ENCODE peak calls at places on chromosomes 11 and 22, in nine cellular contexts. One of them, this sample, is unnamed.

GRCh38 chr22:22403771-22404170 is 104.8 kb downstream of the ZNF280B start:
- DNase-seq in PC-9: no peak
- DNase-seq in cardiac muscle cell: no peak
- DNase-seq in AG10803: no peak
- DNase-seq in heart left ventricle: no peak
- DNase-seq in CD8-positive, alpha-beta T cell: no peak
- DNase-seq in cardiac fibroblast: no peak
- DNase-seq in brain microvascular endothelial cell: no peak
- DNase-seq in BJ: no peak
- DNase-seq in this sample: no peak

GRCh38 chr22:17974703-17975372 is 49.5 kb downstream of the MICAL3 start:
- DNase-seq in CD8-positive, alpha-beta T cell: no peak
- DNase-seq in brain microvascular endothelial cell: no peak
- DNase-seq in BJ: no peak
- DNase-seq in cardiac fibroblast: no peak
- DNase-seq in PC-9: no peak
- DNase-seq in heart left ventricle: no peak
- DNase-seq in cardiac muscle cell: no peak
- DNase-seq in AG10803: no peak
- DNase-seq in this sample: no peak

GRCh38 chr11:132186193-132186592 is 815.8 kb downstream of the NTM start:
- DNase-seq in CD8-positive, alpha-beta T cell: no peak
- DNase-seq in cardiac muscle cell: no peak
- DNase-seq in heart left ventricle: no peak
- DNase-seq in PC-9: no peak
- DNase-seq in cardiac fibroblast: no peak
- DNase-seq in brain microvascular endothelial cell: no peak
- DNase-seq in BJ: no peak
- DNase-seq in AG10803: no peak
- DNase-seq in this sample: no peak

GRCh38 chr11:10628506-10629236 is 60.2 kb upstream of the LYVE1 start:
- DNase-seq in AG10803: no peak
- DNase-seq in heart left ventricle: no peak
- DNase-seq in cardiac fibroblast: no peak
- DNase-seq in CD8-positive, alpha-beta T cell: no peak
- DNase-seq in brain microvascular endothelial cell: no peak
- DNase-seq in PC-9: no peak
- DNase-seq in BJ: no peak
- DNase-seq in cardiac muscle cell: no peak
- DNase-seq in this sample: no peak

GRCh38 chr11:62678770-62679696 is at the start of gene UBXN1:
- DNase-seq in cardiac fibroblast: peak; percentile 95
- DNase-seq in cardiac muscle cell: peak; percentile 89
- DNase-seq in PC-9: peak; percentile 80
- DNase-seq in brain microvascular endothelial cell: peak; percentile 87
- DNase-seq in BJ: no peak
- DNase-seq in heart left ventricle: peak; percentile 94
- DNase-seq in AG10803: peak; percentile 97
- DNase-seq in CD8-positive, alpha-beta T cell: peak; percentile 86
- DNase-seq in this sample: no peak

GRCh38 chr11:1054143-1055108 is 17.9 kb upstream of the MUC6 start:
- DNase-seq in AG10803: peak; percentile 66
- DNase-seq in cardiac muscle cell: no peak
- DNase-seq in CD8-positive, alpha-beta T cell: no peak
- DNase-seq in heart left ventricle: no peak
- DNase-seq in PC-9: peak; percentile 30
- DNase-seq in brain microvascular endothelial cell: no peak
- DNase-seq in cardiac fibroblast: no peak
- DNase-seq in BJ: no peak
- DNase-seq in this sample: no peak

GRCh38 chr22:40323681-40324083 is 22.6 kb upstream of the ADSL start:
- DNase-seq in brain microvascular endothelial cell: no peak
- DNase-seq in PC-9: no peak
- DNase-seq in AG10803: peak; percentile 19
- DNase-seq in BJ: no peak
- DNase-seq in cardiac muscle cell: no peak
- DNase-seq in CD8-positive, alpha-beta T cell: peak; percentile 62
- DNase-seq in cardiac fibroblast: no peak
- DNase-seq in heart left ventricle: no peak
- DNase-seq in this sample: no peak

GRCh38 chr11:62399172-62399867 is 19.5 kb upstream of the SCGB1A1 start:
- DNase-seq in brain microvascular endothelial cell: no peak
- DNase-seq in PC-9: no peak
- DNase-seq in heart left ventricle: no peak
- DNase-seq in cardiac fibroblast: no peak
- DNase-seq in AG10803: no peak
- DNase-seq in BJ: no peak
- DNase-seq in CD8-positive, alpha-beta T cell: peak; percentile 53
- DNase-seq in cardiac muscle cell: no peak
- DNase-seq in this sample: no peak

GRCh38 chr11:92670293-92670890 is 299.1 kb upstream of the MTNR1B start:
- DNase-seq in brain microvascular endothelial cell: no peak
- DNase-seq in BJ: no peak
- DNase-seq in PC-9: peak; percentile 42
- DNase-seq in cardiac fibroblast: no peak
- DNase-seq in cardiac muscle cell: no peak
- DNase-seq in AG10803: no peak
- DNase-seq in CD8-positive, alpha-beta T cell: no peak
- DNase-seq in heart left ventricle: no peak
- DNase-seq in this sample: no peak

GRCh38 chr11:95698939-95699562 is 90.5 kb downstream of the FAM76B start:
- DNase-seq in cardiac muscle cell: no peak
- DNase-seq in CD8-positive, alpha-beta T cell: no peak
- DNase-seq in heart left ventricle: no peak
- DNase-seq in BJ: no peak
- DNase-seq in PC-9: no peak
- DNase-seq in cardiac fibroblast: peak; percentile 22
- DNase-seq in brain microvascular endothelial cell: no peak
- DNase-seq in AG10803: peak; percentile 56
- DNase-seq in this sample: no peak

GRCh38 chr11:118152552-118153471 is at the start of gene SCN4B:
- DNase-seq in heart left ventricle: peak; percentile 81
- DNase-seq in cardiac fibroblast: peak; percentile 36
- DNase-seq in CD8-positive, alpha-beta T cell: no peak
- DNase-seq in cardiac muscle cell: peak; percentile 87
- DNase-seq in AG10803: peak; percentile 22
- DNase-seq in brain microvascular endothelial cell: peak; percentile 5
- DNase-seq in BJ: no peak
- DNase-seq in PC-9: peak; percentile 41
- DNase-seq in this sample: no peak

GRCh38 chr22:44582016-44582415 is 84.0 kb upstream of the RTL6 start:
- DNase-seq in cardiac muscle cell: no peak
- DNase-seq in PC-9: no peak
- DNase-seq in AG10803: no peak
- DNase-seq in BJ: no peak
- DNase-seq in brain microvascular endothelial cell: no peak
- DNase-seq in CD8-positive, alpha-beta T cell: no peak
- DNase-seq in heart left ventricle: peak; percentile 10
- DNase-seq in cardiac fibroblast: no peak
- DNase-seq in this sample: no peak

GRCh38 chr11:1005913-1006312 is 30.6 kb downstream of the MUC6 start:
- DNase-seq in brain microvascular endothelial cell: no peak
- DNase-seq in PC-9: no peak
- DNase-seq in cardiac fibroblast: no peak
- DNase-seq in BJ: no peak
- DNase-seq in heart left ventricle: no peak
- DNase-seq in AG10803: no peak
- DNase-seq in CD8-positive, alpha-beta T cell: no peak
- DNase-seq in cardiac muscle cell: no peak
- DNase-seq in this sample: no peak

GRCh38 chr22:32327596-32328171 is 30.0 kb upstream of the RFPL3 start:
- DNase-seq in BJ: no peak
- DNase-seq in CD8-positive, alpha-beta T cell: no peak
- DNase-seq in AG10803: no peak
- DNase-seq in PC-9: no peak
- DNase-seq in cardiac fibroblast: no peak
- DNase-seq in cardiac muscle cell: no peak
- DNase-seq in brain microvascular endothelial cell: no peak
- DNase-seq in heart left ventricle: no peak
- DNase-seq in this sample: no peak

GRCh38 chr11:56521955-56522354 is 21.1 kb downstream of the OR5M11 start:
- DNase-seq in BJ: no peak
- DNase-seq in PC-9: no peak
- DNase-seq in CD8-positive, alpha-beta T cell: no peak
- DNase-seq in brain microvascular endothelial cell: no peak
- DNase-seq in heart left ventricle: no peak
- DNase-seq in AG10803: no peak
- DNase-seq in cardiac fibroblast: peak; percentile 1
- DNase-seq in cardiac muscle cell: no peak
- DNase-seq in this sample: no peak
- TF ChIP-seq CTCF in BJ: no peak
- TF ChIP-seq CTCF in PC-9: no peak
- TF ChIP-seq CTCF in CD8-positive, alpha-beta T cell: no peak
- TF ChIP-seq CTCF in brain microvascular endothelial cell: no peak
- TF ChIP-seq CTCF in heart left ventricle: no peak
- TF ChIP-seq CTCF in AG10803: no peak
- TF ChIP-seq CTCF in cardiac fibroblast: no peak
- TF ChIP-seq CTCF in cardiac muscle cell: no peak
- TF ChIP-seq CTCF in this sample: no peak

GRCh38 chr11:69939551-69940245 is 120.5 kb upstream of the FGF3 start:
- DNase-seq in PC-9: no peak
- DNase-seq in AG10803: no peak
- DNase-seq in cardiac muscle cell: peak; percentile 82
- DNase-seq in cardiac fibroblast: peak; percentile 33
- DNase-seq in BJ: no peak
- DNase-seq in brain microvascular endothelial cell: peak; percentile 80
- DNase-seq in heart left ventricle: peak; percentile 83
- DNase-seq in CD8-positive, alpha-beta T cell: no peak
- DNase-seq in this sample: no peak
- H3K4me3 ChIP-seq in PC-9: no peak overlapping the region
- H3K4me3 ChIP-seq in AG10803: no peak overlapping the region
- H3K4me3 ChIP-seq in cardiac muscle cell: no peak overlapping the region
- H3K4me3 ChIP-seq in cardiac fibroblast: no peak overlapping the region
- H3K4me3 ChIP-seq in BJ: no peak overlapping the region
- H3K4me3 ChIP-seq in brain microvascular endothelial cell: no peak overlapping the region
- H3K4me3 ChIP-seq in heart left ventricle: peak overlapping the region; percentile 29
- H3K4me3 ChIP-seq in CD8-positive, alpha-beta T cell: no peak overlapping the region
- H3K4me3 ChIP-seq in this sample: no peak overlapping the region

GRCh38 chr22:50695421-50696250 is 23.0 kb downstream of the SHANK3 start:
- DNase-seq in cardiac muscle cell: no peak
- DNase-seq in BJ: no peak
- DNase-seq in CD8-positive, alpha-beta T cell: no peak
- DNase-seq in AG10803: no peak
- DNase-seq in heart left ventricle: no peak
- DNase-seq in brain microvascular endothelial cell: no peak
- DNase-seq in PC-9: no peak
- DNase-seq in cardiac fibroblast: no peak
- DNase-seq in this sample: no peak

GRCh38 chr22:50697667-50698506 is 25.3 kb downstream of the SHANK3 start:
- DNase-seq in cardiac muscle cell: peak; percentile 24
- DNase-seq in PC-9: no peak
- DNase-seq in cardiac fibroblast: no peak
- DNase-seq in heart left ventricle: no peak
- DNase-seq in CD8-positive, alpha-beta T cell: no peak
- DNase-seq in brain microvascular endothelial cell: no peak
- DNase-seq in BJ: no peak
- DNase-seq in AG10803: no peak
- DNase-seq in this sample: no peak

GRCh38 chr22:50696251-50696798 is 23.7 kb downstream of the SHANK3 start:
- DNase-seq in AG10803: no peak
- DNase-seq in CD8-positive, alpha-beta T cell: no peak
- DNase-seq in brain microvascular endothelial cell: no peak
- DNase-seq in PC-9: no peak
- DNase-seq in cardiac fibroblast: no peak
- DNase-seq in BJ: no peak
- DNase-seq in cardiac muscle cell: no peak
- DNase-seq in heart left ventricle: no peak
- DNase-seq in this sample: no peak

GRCh38 chr22:50698546-50698945 is 25.9 kb downstream of the SHANK3 start:
- DNase-seq in BJ: no peak
- DNase-seq in heart left ventricle: no peak
- DNase-seq in cardiac fibroblast: peak; percentile 40
- DNase-seq in CD8-positive, alpha-beta T cell: no peak
- DNase-seq in PC-9: no peak
- DNase-seq in brain microvascular endothelial cell: no peak
- DNase-seq in cardiac muscle cell: no peak
- DNase-seq in AG10803: no peak
- DNase-seq in this sample: no peak

DNA sequence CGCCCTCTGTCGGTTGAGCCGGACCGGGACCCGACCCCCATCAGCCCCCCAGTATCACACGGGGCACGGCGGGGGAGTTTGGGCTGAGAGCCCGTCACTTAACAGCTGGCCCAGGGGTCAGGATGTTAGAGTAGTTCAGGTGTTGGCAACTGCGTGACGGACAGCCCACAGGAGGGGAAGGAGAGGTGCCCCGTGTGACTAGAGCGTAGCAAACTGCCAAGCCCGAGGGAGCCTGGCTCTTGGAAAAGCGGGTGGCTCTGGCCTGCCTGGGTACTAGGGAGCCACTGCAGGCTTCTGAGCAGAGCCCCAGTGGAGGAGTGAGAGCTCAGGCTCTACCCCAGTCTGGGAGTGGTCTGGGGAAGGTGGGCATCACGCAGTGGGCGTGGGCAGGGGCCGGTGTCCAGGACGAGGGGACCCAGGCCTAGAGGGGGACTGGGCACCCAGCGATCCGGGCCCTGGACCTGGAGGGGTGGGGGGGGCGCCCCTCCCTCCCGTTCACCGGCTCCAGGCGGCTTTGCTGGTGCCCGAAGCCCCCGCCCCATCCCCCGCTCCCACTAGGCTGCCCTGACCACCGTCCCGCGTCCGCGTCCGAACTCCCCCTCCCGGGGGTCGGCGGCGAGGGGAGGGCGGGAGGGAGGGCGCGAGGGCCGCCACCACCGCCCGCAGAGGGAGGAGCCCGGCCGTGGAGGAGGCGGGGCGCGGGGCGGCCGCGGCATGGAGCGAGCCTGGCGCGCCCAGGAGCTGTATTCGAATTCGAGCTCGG is 24.4 kb downstream of the SHANK3 start:
- DNase-seq in heart left ventricle: no peak
- DNase-seq in AG10803: peak; percentile 11
- DNase-seq in CD8-positive, alpha-beta T cell: no peak
- DNase-seq in cardiac fibroblast: no peak
- DNase-seq in PC-9: peak; percentile 27
- DNase-seq in BJ: no peak
- DNase-seq in brain microvascular endothelial cell: no peak
- DNase-seq in cardiac muscle cell: peak; percentile 72
- DNase-seq in this sample: no peak
- TF ChIP-seq CTCF in heart left ventricle: peak; percentile 40
- TF ChIP-seq CTCF in AG10803: peak; percentile 52
- TF ChIP-seq CTCF in CD8-positive, alpha-beta T cell: no peak
- TF ChIP-seq CTCF in cardiac fibroblast: peak; percentile 56
- TF ChIP-seq CTCF in PC-9: no peak
- TF ChIP-seq CTCF in BJ: peak; percentile 67
- TF ChIP-seq CTCF in brain microvascular endothelial cell: peak; percentile 77
- TF ChIP-seq CTCF in cardiac muscle cell: peak; percentile 73
- TF ChIP-seq CTCF in this sample: peak; percentile 72

DNA sequence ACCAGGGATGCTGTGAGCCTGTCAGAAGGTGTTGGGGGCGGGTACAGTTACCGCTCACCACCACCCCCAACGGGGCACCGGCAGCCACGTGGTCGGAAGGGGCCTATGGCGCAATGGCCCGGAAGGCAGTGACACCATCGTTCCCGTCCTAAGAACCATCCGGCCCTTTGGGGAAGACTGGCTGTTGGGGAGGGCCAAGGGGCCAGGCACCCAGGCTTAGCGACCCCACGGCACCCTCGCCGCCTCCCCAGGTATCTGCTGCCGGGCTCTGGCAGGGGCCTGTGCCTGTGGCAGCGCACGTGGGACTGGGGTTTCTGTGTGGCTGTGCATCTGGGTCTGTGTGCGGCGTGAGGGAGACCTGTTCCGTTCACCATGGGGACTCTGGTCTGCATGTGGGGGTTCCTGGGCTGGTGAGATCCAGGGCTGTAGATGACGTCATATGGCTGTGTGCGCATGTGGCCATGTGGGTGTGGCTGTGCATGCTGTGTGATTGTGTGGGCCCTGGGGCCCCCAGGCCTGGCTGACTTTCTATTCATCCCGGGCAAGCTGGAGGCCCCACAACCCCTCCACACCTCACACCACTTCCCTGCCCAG is 703 bp downstream of the OSM start:
- DNase-seq in brain microvascular endothelial cell: no peak
- DNase-seq in cardiac fibroblast: no peak
- DNase-seq in CD8-positive, alpha-beta T cell: peak; percentile 84
- DNase-seq in heart left ventricle: peak; percentile 67
- DNase-seq in AG10803: no peak
- DNase-seq in PC-9: no peak
- DNase-seq in cardiac muscle cell: no peak
- DNase-seq in BJ: no peak
- DNase-seq in this sample: no peak
- H3K4me3 ChIP-seq in brain microvascular endothelial cell: no peak overlapping the region
- H3K4me3 ChIP-seq in cardiac fibroblast: no peak overlapping the region
- H3K4me3 ChIP-seq in CD8-positive, alpha-beta T cell: peak overlapping the region; percentile 86
- H3K4me3 ChIP-seq in heart left ventricle: peak overlapping the region; percentile 36
- H3K4me3 ChIP-seq in AG10803: no peak overlapping the region
- H3K4me3 ChIP-seq in PC-9: no peak overlapping the region
- H3K4me3 ChIP-seq in cardiac muscle cell: no peak overlapping the region
- H3K4me3 ChIP-seq in BJ: no peak overlapping the region
- H3K4me3 ChIP-seq in this sample: no peak overlapping the region